ENCODE peak calls at places on chromosomes 4 and X, in seven cellular contexts. One of them, this sample, is unnamed.

GRCh38 chrX:155505296-155505695 is 46.9 kb upstream of the F8A3 start:
- DNase-seq in KBM-7: no peak
- DNase-seq in activated CD4-positive, alpha-beta T cell treated with anti-CD3 and anti-CD28 coated beads, Interleukin-2, amount 10 ng/mL, durations not matched to agents 7 days and 5 days: no peak
- DNase-seq in kidney epithelial cell: no peak
- DNase-seq in psoas muscle: no peak
- DNase-seq in amniotic stem cell: no peak
- DNase-seq in left ventricle myocardium inferior: no peak
- DNase-seq in this sample: no peak

GRCh38 chr4:80767944-80768343 is 262.6 kb upstream of the BMP3 start:
- DNase-seq in KBM-7: no peak
- DNase-seq in activated CD4-positive, alpha-beta T cell treated with anti-CD3 and anti-CD28 coated beads, Interleukin-2, amount 10 ng/mL, durations not matched to agents 7 days and 5 days: no peak
- DNase-seq in kidney epithelial cell: no peak
- DNase-seq in psoas muscle: no peak
- DNase-seq in amniotic stem cell: no peak
- DNase-seq in left ventricle myocardium inferior: no peak
- DNase-seq in this sample: no peak

GRCh38 chr4:185204238-185204910 is 574 bp upstream of the CFAP97 start:
- DNase-seq in KBM-7: peak
- DNase-seq in activated CD4-positive, alpha-beta T cell treated with anti-CD3 and anti-CD28 coated beads, Interleukin-2, amount 10 ng/mL, durations not matched to agents 7 days and 5 days: no peak
- DNase-seq in kidney epithelial cell: no peak
- DNase-seq in psoas muscle: no peak
- DNase-seq in amniotic stem cell: no peak
- DNase-seq in left ventricle myocardium inferior: no peak
- DNase-seq in this sample: no peak

GRCh38 chr4:79584902-79585301 is 176.9 kb upstream of the GK2 start:
- DNase-seq in KBM-7: no peak
- DNase-seq in activated CD4-positive, alpha-beta T cell treated with anti-CD3 and anti-CD28 coated beads, Interleukin-2, amount 10 ng/mL, durations not matched to agents 7 days and 5 days: no peak
- DNase-seq in kidney epithelial cell: no peak
- DNase-seq in psoas muscle: no peak
- DNase-seq in amniotic stem cell: no peak
- DNase-seq in left ventricle myocardium inferior: no peak
- DNase-seq in this sample: no peak

GRCh38 chrX:7052541-7052940 is 95.0 kb upstream of the STS start:
- DNase-seq in KBM-7: no peak
- DNase-seq in activated CD4-positive, alpha-beta T cell treated with anti-CD3 and anti-CD28 coated beads, Interleukin-2, amount 10 ng/mL, durations not matched to agents 7 days and 5 days: no peak
- DNase-seq in kidney epithelial cell: no peak
- DNase-seq in psoas muscle: no peak
- DNase-seq in amniotic stem cell: no peak
- DNase-seq in left ventricle myocardium inferior: no peak
- DNase-seq in this sample: no peak

GRCh38 chr4:1809754-1810502 is 16.8 kb downstream of the FGFR3 start:
- DNase-seq in KBM-7: peak
- DNase-seq in activated CD4-positive, alpha-beta T cell treated with anti-CD3 and anti-CD28 coated beads, Interleukin-2, amount 10 ng/mL, durations not matched to agents 7 days and 5 days: peak
- DNase-seq in kidney epithelial cell: no peak
- DNase-seq in psoas muscle: peak
- DNase-seq in amniotic stem cell: no peak
- DNase-seq in left ventricle myocardium inferior: peak
- DNase-seq in this sample: peak

GRCh38 chr4:94455081-94455480 is 3.3 kb downstream of the PDLIM5 start:
- DNase-seq in KBM-7: no peak
- DNase-seq in activated CD4-positive, alpha-beta T cell treated with anti-CD3 and anti-CD28 coated beads, Interleukin-2, amount 10 ng/mL, durations not matched to agents 7 days and 5 days: no peak
- DNase-seq in kidney epithelial cell: no peak
- DNase-seq in psoas muscle: peak
- DNase-seq in amniotic stem cell: peak
- DNase-seq in left ventricle myocardium inferior: peak
- DNase-seq in this sample: no peak

GRCh38 chrX:47831788-47832187 is 4.9 kb upstream of the ZNF81 start:
- DNase-seq in KBM-7: peak
- DNase-seq in activated CD4-positive, alpha-beta T cell treated with anti-CD3 and anti-CD28 coated beads, Interleukin-2, amount 10 ng/mL, durations not matched to agents 7 days and 5 days: peak
- DNase-seq in kidney epithelial cell: no peak
- DNase-seq in psoas muscle: peak
- DNase-seq in amniotic stem cell: no peak
- DNase-seq in left ventricle myocardium inferior: peak
- DNase-seq in this sample: no peak

GRCh38 chr4:23023666-23024065 is 330.9 kb downstream of the GBA3 start:
- DNase-seq in KBM-7: no peak
- DNase-seq in activated CD4-positive, alpha-beta T cell treated with anti-CD3 and anti-CD28 coated beads, Interleukin-2, amount 10 ng/mL, durations not matched to agents 7 days and 5 days: no peak
- DNase-seq in kidney epithelial cell: no peak
- DNase-seq in psoas muscle: no peak
- DNase-seq in amniotic stem cell: no peak
- DNase-seq in left ventricle myocardium inferior: no peak
- DNase-seq in this sample: no peak

GRCh38 chr4:177108708-177109107 is 201.0 kb upstream of the NEIL3 start:
- DNase-seq in KBM-7: no peak
- DNase-seq in activated CD4-positive, alpha-beta T cell treated with anti-CD3 and anti-CD28 coated beads, Interleukin-2, amount 10 ng/mL, durations not matched to agents 7 days and 5 days: no peak
- DNase-seq in kidney epithelial cell: no peak
- DNase-seq in psoas muscle: no peak
- DNase-seq in amniotic stem cell: peak
- DNase-seq in left ventricle myocardium inferior: no peak
- DNase-seq in this sample: no peak

GRCh38 chr4:78650106-78651021 is 98.8 kb downstream of the ANXA3 start:
- DNase-seq in KBM-7: no peak
- DNase-seq in activated CD4-positive, alpha-beta T cell treated with anti-CD3 and anti-CD28 coated beads, Interleukin-2, amount 10 ng/mL, durations not matched to agents 7 days and 5 days: no peak
- DNase-seq in kidney epithelial cell: no peak
- DNase-seq in psoas muscle: no peak
- DNase-seq in amniotic stem cell: no peak
- DNase-seq in left ventricle myocardium inferior: no peak
- DNase-seq in this sample: no peak

GRCh38 chr4:151530230-151530629 is 121.3 kb downstream of the FHIP1A start:
- DNase-seq in KBM-7: no peak
- DNase-seq in activated CD4-positive, alpha-beta T cell treated with anti-CD3 and anti-CD28 coated beads, Interleukin-2, amount 10 ng/mL, durations not matched to agents 7 days and 5 days: no peak
- DNase-seq in kidney epithelial cell: no peak
- DNase-seq in psoas muscle: no peak
- DNase-seq in amniotic stem cell: no peak
- DNase-seq in left ventricle myocardium inferior: no peak
- DNase-seq in this sample: no peak

GRCh38 chr4:25500626-25501318 is 123.7 kb downstream of the ANAPC4 start:
- DNase-seq in KBM-7: no peak
- DNase-seq in activated CD4-positive, alpha-beta T cell treated with anti-CD3 and anti-CD28 coated beads, Interleukin-2, amount 10 ng/mL, durations not matched to agents 7 days and 5 days: no peak
- DNase-seq in kidney epithelial cell: no peak
- DNase-seq in psoas muscle: no peak
- DNase-seq in amniotic stem cell: no peak
- DNase-seq in left ventricle myocardium inferior: no peak
- DNase-seq in this sample: no peak

GRCh38 chr4:77269505-77269904 is 112.5 kb downstream of the CCNG2 start:
- DNase-seq in KBM-7: no peak
- DNase-seq in activated CD4-positive, alpha-beta T cell treated with anti-CD3 and anti-CD28 coated beads, Interleukin-2, amount 10 ng/mL, durations not matched to agents 7 days and 5 days: no peak
- DNase-seq in kidney epithelial cell: no peak
- DNase-seq in psoas muscle: no peak
- DNase-seq in amniotic stem cell: no peak
- DNase-seq in left ventricle myocardium inferior: no peak
- DNase-seq in this sample: no peak

GRCh38 chr4:51831133-51831532 is 11.8 kb upstream of the DCUN1D4 start:
- DNase-seq in KBM-7: peak
- DNase-seq in activated CD4-positive, alpha-beta T cell treated with anti-CD3 and anti-CD28 coated beads, Interleukin-2, amount 10 ng/mL, durations not matched to agents 7 days and 5 days: peak
- DNase-seq in kidney epithelial cell: no peak
- DNase-seq in psoas muscle: peak
- DNase-seq in amniotic stem cell: peak
- DNase-seq in left ventricle myocardium inferior: peak
- DNase-seq in this sample: no peak

GRCh38 chr4:2353222-2354107 is 65.0 kb downstream of the ZFYVE28 start:
- DNase-seq in KBM-7: no peak
- DNase-seq in activated CD4-positive, alpha-beta T cell treated with anti-CD3 and anti-CD28 coated beads, Interleukin-2, amount 10 ng/mL, durations not matched to agents 7 days and 5 days: no peak
- DNase-seq in kidney epithelial cell: no peak
- DNase-seq in psoas muscle: peak
- DNase-seq in amniotic stem cell: no peak
- DNase-seq in left ventricle myocardium inferior: no peak
- DNase-seq in this sample: no peak

GRCh38 chrX:72080150-72080549 is 51.6 kb downstream of the RTL5 start:
- DNase-seq in KBM-7: no peak
- DNase-seq in activated CD4-positive, alpha-beta T cell treated with anti-CD3 and anti-CD28 coated beads, Interleukin-2, amount 10 ng/mL, durations not matched to agents 7 days and 5 days: no peak
- DNase-seq in kidney epithelial cell: no peak
- DNase-seq in psoas muscle: no peak
- DNase-seq in amniotic stem cell: no peak
- DNase-seq in left ventricle myocardium inferior: no peak
- DNase-seq in this sample: no peak

GRCh38 chrX:100070334-100070849 is 339.7 kb downstream of the PCDH19 start:
- DNase-seq in KBM-7: no peak
- DNase-seq in activated CD4-positive, alpha-beta T cell treated with anti-CD3 and anti-CD28 coated beads, Interleukin-2, amount 10 ng/mL, durations not matched to agents 7 days and 5 days: no peak
- DNase-seq in kidney epithelial cell: no peak
- DNase-seq in psoas muscle: no peak
- DNase-seq in amniotic stem cell: no peak
- DNase-seq in left ventricle myocardium inferior: no peak
- DNase-seq in this sample: no peak